ENCODE peak calls at places on chromosomes 6 and 20, in six cellular contexts. One of them, this sample, is unnamed.
A peak's percentile ranks its signal among the peaks of the same experiment; 100 is the strongest.

GRCh38 chr6:71349976-71350615 is 61.5 kb downstream of the OGFRL1 start:
- DNase-seq in NT2/D1: no peak
- DNase-seq in IMR-90: peak; percentile 80
- DNase-seq in pancreas: no peak
- DNase-seq in K562: no peak
- DNase-seq in hepatocyte: no peak
- DNase-seq in this sample: peak; percentile 61

GRCh38 chr6:17361013-17361412 is 32.4 kb upstream of the CAP2 start:
- DNase-seq in NT2/D1: no peak
- DNase-seq in IMR-90: peak; percentile 33
- DNase-seq in pancreas: no peak
- DNase-seq in K562: no peak
- DNase-seq in hepatocyte: no peak
- DNase-seq in this sample: no peak

GRCh38 chr6:49552596-49552995 is 2.1 kb downstream of the C6orf141 start:
- DNase-seq in NT2/D1: no peak
- DNase-seq in IMR-90: no peak
- DNase-seq in pancreas: no peak
- DNase-seq in K562: no peak
- DNase-seq in hepatocyte: no peak
- DNase-seq in this sample: no peak

GRCh38 chr6:37485259-37485658 is 14.4 kb downstream of the CCDC167 start:
- DNase-seq in NT2/D1: no peak
- DNase-seq in IMR-90: no peak
- DNase-seq in pancreas: no peak
- DNase-seq in K562: peak; percentile 63
- DNase-seq in hepatocyte: no peak
- DNase-seq in this sample: no peak

GRCh38 chr20:4272225-4272624 is 256.9 kb upstream of the RNF24 start:
- DNase-seq in NT2/D1: no peak
- DNase-seq in IMR-90: no peak
- DNase-seq in pancreas: no peak
- DNase-seq in K562: no peak
- DNase-seq in hepatocyte: no peak
- DNase-seq in this sample: no peak

GRCh38 chr6:43355862-43356590 is 13.4 kb downstream of the ZNF318 start:
- DNase-seq in NT2/D1: no peak
- DNase-seq in IMR-90: peak; percentile 15
- DNase-seq in pancreas: no peak
- DNase-seq in K562: no peak
- DNase-seq in hepatocyte: peak; percentile 40
- DNase-seq in this sample: no peak

GRCh38 chr6:13303668-13304017 is 24.7 kb downstream of the TBC1D7 start:
- DNase-seq in NT2/D1: no peak
- DNase-seq in IMR-90: peak; percentile 81
- DNase-seq in pancreas: no peak
- DNase-seq in K562: peak; percentile 32
- DNase-seq in hepatocyte: peak; percentile 50
- DNase-seq in this sample: no peak

GRCh38 chr6:80725156-80725930 is 618.9 kb downstream of the BCKDHB start:
- DNase-seq in NT2/D1: no peak
- DNase-seq in IMR-90: peak; percentile 8
- DNase-seq in pancreas: no peak
- DNase-seq in K562: no peak
- DNase-seq in hepatocyte: peak; percentile 18
- DNase-seq in this sample: no peak

GRCh38 chr20:16111853-16112412 is 461.3 kb downstream of the KIF16B start:
- DNase-seq in NT2/D1: no peak
- DNase-seq in IMR-90: no peak
- DNase-seq in pancreas: no peak
- DNase-seq in K562: no peak
- DNase-seq in hepatocyte: no peak
- DNase-seq in this sample: no peak

GRCh38 chr6:138844203-138844602 is 48.3 kb downstream of the ECT2L start:
- DNase-seq in NT2/D1: no peak
- DNase-seq in IMR-90: peak; percentile 16
- DNase-seq in pancreas: no peak
- DNase-seq in K562: no peak
- DNase-seq in hepatocyte: peak; percentile 21
- DNase-seq in this sample: peak; percentile 23

GRCh38 chr6:153208706-153209105 is 77.6 kb upstream of the RGS17 start:
- DNase-seq in NT2/D1: no peak
- DNase-seq in IMR-90: no peak
- DNase-seq in pancreas: no peak
- DNase-seq in K562: no peak
- DNase-seq in hepatocyte: no peak
- DNase-seq in this sample: no peak

GRCh38 chr6:107506145-107506544 is 16.2 kb downstream of the SOBP start:
- DNase-seq in NT2/D1: no peak
- DNase-seq in IMR-90: no peak
- DNase-seq in pancreas: no peak
- DNase-seq in K562: no peak
- DNase-seq in hepatocyte: no peak
- DNase-seq in this sample: no peak

GRCh38 chr6:144336900-144337299 is 51.8 kb downstream of the UTRN start:
- DNase-seq in NT2/D1: no peak
- DNase-seq in IMR-90: no peak
- DNase-seq in pancreas: no peak
- DNase-seq in K562: no peak
- DNase-seq in hepatocyte: no peak
- DNase-seq in this sample: no peak

GRCh38 chr6:74654296-74654695 is 551.6 kb downstream of the COL12A1 start:
- DNase-seq in NT2/D1: no peak
- DNase-seq in IMR-90: no peak
- DNase-seq in pancreas: no peak
- DNase-seq in K562: no peak
- DNase-seq in hepatocyte: no peak
- DNase-seq in this sample: no peak

GRCh38 chr20:57707320-57707719 is 2.5 kb downstream of the PMEPA1 start:
- DNase-seq in NT2/D1: no peak
- DNase-seq in IMR-90: no peak
- DNase-seq in pancreas: no peak
- DNase-seq in K562: no peak
- DNase-seq in hepatocyte: no peak
- DNase-seq in this sample: no peak

GRCh38 chr20:57703013-57703412 is 6.8 kb downstream of the PMEPA1 start:
- DNase-seq in NT2/D1: no peak
- DNase-seq in IMR-90: no peak
- DNase-seq in pancreas: no peak
- DNase-seq in K562: no peak
- DNase-seq in hepatocyte: no peak
- DNase-seq in this sample: no peak

GRCh38 chr20:57707849-57708693 is 1.7 kb downstream of the PMEPA1 start:
- DNase-seq in NT2/D1: no peak
- DNase-seq in IMR-90: no peak
- DNase-seq in pancreas: no peak
- DNase-seq in K562: no peak
- DNase-seq in hepatocyte: no peak
- DNase-seq in this sample: no peak

GRCh38 chr20:57704245-57704644 is 5.6 kb downstream of the PMEPA1 start:
- DNase-seq in NT2/D1: no peak
- DNase-seq in IMR-90: no peak
- DNase-seq in pancreas: no peak
- DNase-seq in K562: no peak
- DNase-seq in hepatocyte: no peak
- DNase-seq in this sample: no peak

DNA sequence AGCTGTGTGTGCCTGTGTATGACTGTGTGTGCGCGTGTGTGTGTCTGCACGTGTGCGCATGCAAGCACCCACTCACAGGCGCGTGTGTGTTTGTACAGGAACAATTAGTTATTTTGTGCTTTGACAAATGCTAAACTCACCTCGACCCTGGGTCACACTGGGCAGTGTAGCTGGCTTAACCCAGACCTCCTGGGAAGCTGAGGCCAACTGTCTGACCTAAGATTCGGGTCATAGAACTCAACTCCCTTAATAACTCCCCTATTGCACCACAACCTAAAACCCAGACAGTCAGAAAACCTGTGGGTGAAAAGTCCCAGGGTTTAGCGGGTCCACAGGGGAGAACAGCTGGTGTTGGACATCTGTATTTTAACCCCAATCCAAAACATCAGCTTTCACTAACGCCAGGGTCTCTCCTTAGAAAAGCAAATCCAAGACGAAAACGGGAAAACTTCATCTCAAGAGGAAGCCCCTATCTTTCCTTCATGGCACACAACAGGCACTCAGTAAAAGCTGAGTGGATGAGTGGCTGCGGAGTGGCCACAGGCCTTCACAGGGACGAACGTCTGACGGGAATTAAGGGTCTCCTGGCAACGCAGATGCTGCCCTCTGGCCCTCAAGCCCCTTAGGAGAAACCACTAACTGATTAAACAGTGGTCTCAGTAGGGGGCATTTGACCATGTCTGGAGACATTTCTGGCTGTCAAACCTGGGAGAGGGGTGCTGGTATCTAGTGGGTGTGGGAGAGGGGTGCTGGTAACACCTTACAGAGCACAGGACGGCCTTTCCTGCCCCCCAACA is 4.5 kb downstream of the PMEPA1 start:
- DNase-seq in NT2/D1: no peak
- DNase-seq in IMR-90: no peak
- DNase-seq in pancreas: no peak
- DNase-seq in K562: no peak
- DNase-seq in hepatocyte: no peak
- DNase-seq in this sample: no peak
- H3K4me3 ChIP-seq in NT2/D1: no peak overlapping the region
- H3K4me3 ChIP-seq in IMR-90: no peak overlapping the region
- H3K4me3 ChIP-seq in pancreas: no peak overlapping the region
- H3K4me3 ChIP-seq in K562: no peak overlapping the region
- H3K4me3 ChIP-seq in hepatocyte: no peak overlapping the region
- H3K4me3 ChIP-seq in this sample: no peak overlapping the region

DNA sequence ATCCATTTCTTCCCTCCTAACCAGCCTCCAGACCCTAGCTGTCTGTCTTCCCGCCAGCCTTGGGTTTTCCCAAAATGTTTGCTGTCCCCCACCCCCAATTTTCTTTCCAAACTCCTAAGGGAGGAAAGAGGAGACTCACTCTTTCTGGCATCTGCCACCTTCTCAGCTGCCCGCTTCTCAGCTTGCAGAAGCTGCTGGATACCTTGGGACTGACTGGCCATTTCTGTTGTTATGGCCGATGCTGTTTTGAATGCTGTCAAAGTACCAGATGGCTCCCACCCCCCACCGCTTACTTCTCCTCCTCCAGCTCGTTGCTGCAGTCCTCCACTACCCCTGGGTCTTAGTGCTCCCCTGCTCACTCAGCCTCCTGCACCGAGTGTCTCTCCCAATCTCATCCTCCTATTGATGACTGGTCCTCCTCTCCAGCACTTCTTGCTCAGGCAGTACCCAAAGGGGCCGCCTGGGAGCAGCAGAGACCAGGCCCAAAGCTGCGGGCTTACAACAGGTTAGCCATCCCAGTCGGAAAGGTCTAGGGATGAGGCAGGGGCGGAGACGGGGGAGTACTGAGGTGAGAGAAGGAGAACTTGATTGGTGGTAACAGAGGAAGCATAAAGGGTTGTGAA is at the start of gene ATP6V1G2:
- DNase-seq in NT2/D1: peak; percentile 89
- DNase-seq in IMR-90: peak; percentile 93
- DNase-seq in pancreas: peak; percentile 90
- DNase-seq in K562: peak; percentile 96
- DNase-seq in hepatocyte: peak; percentile 94
- DNase-seq in this sample: peak; percentile 94
- H3K4me1 ChIP-seq in NT2/D1: peaks cover 7% of the 10 kb centered on the region
- H3K4me1 ChIP-seq in IMR-90: peaks cover 6% of the 10 kb centered on the region
- H3K4me1 ChIP-seq in pancreas: peaks cover 17% of the 10 kb centered on the region
- H3K4me1 ChIP-seq in K562: peaks cover 10% of the 10 kb centered on the region
- H3K4me1 ChIP-seq in hepatocyte: peaks cover 10% of the 10 kb centered on the region
- H3K4me1 ChIP-seq in this sample: peaks cover 16% of the 10 kb centered on the region

DNA sequence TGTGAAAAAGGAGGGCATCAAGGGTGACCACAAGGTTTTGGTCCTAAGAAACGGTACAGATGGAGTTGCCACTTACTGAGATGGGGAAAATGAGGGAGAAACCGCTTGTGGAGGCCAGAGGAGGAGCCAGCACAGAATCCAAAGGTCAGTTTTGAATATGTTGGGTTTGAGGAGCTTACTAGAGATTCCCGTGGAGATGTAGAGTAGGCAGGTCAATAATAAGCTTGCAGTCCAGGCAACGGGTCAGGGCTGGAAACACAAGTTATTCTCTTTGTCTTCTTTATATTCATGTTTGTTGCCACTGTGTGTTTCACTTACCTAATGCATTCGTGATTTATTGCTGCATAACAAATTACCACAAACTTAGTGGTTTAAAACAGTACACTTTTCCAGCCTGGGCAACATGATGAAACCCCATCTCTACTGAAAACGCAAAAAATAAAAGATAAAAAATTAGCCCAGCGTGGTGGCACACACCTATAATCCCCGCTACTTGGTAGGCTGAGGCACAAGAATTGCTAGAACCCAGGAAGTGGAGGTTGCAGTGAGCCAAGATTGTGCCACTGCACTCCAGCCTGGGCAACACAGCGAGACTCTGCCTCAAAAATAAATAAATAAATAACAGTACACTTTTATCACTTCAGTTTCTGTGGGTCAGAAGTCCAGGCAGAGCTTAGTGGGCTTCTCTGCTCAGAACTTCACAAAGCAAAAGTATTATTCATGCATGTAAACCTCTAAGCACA is 2.7 kb upstream of the BTN3A2 start:
- DNase-seq in NT2/D1: no peak
- DNase-seq in IMR-90: no peak
- DNase-seq in pancreas: no peak
- DNase-seq in K562: no peak
- DNase-seq in hepatocyte: no peak
- DNase-seq in this sample: no peak
- H3K36me3 ChIP-seq in NT2/D1: no peaks in the 10 kb centered on the region
- H3K36me3 ChIP-seq in IMR-90: no peaks in the 10 kb centered on the region
- H3K36me3 ChIP-seq in pancreas: no peaks in the 10 kb centered on the region
- H3K36me3 ChIP-seq in K562: no peaks in the 10 kb centered on the region
- H3K36me3 ChIP-seq in hepatocyte: no peaks in the 10 kb centered on the region
- H3K36me3 ChIP-seq in this sample: no peaks in the 10 kb centered on the region

DNA sequence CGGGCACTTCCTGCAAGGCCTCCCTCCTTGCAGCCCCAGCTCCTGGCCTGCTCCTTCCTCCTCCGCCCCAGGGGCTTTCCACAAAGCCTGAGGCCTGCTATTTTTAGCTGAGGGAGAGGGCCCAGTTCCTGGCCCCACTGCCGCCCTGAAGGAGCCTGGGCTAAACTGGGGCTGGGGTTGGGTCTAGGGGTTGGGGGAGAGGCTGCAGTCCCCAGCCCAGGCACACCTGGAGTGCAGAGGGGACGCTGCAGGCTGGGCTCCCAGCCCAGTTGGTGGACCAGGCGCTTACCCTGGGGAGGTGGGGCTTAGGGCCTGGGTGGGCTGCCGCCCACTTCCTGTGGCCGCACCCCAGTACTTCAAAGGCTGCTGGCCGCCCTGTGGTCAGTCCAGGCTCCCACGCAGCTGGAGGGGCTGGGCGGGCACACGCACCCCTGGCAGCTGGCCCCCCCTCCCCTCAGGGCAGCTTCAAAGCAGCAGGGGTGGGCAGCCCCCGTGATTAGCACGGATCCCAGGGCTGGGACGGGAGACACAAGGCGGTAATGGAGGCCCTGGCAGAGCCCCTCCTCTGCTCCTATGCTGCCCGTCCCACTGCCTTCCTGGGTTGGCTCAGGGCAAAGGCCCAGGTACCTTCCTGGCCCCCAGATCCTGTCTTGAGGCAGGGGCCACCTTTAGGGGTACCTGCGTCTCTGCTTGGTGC is 7.1 kb upstream of the ABHD16B start:
- DNase-seq in NT2/D1: no peak
- DNase-seq in IMR-90: no peak
- DNase-seq in pancreas: no peak
- DNase-seq in K562: no peak
- DNase-seq in hepatocyte: no peak
- DNase-seq in this sample: no peak
- H3K4me3 ChIP-seq in NT2/D1: peak overlapping the region; percentile 39
- H3K4me3 ChIP-seq in IMR-90: no peak overlapping the region
- H3K4me3 ChIP-seq in pancreas: no peak overlapping the region
- H3K4me3 ChIP-seq in K562: no peak overlapping the region
- H3K4me3 ChIP-seq in hepatocyte: no peak overlapping the region
- H3K4me3 ChIP-seq in this sample: no peak overlapping the region

This sample was measured in HAP-1.